ENCODE peak calls at places on chromosome 1, in six cellular contexts. One of them, this sample, is unnamed.

GRCh38 chr1:82386365-82387069 is 585.8 kb downstream of the ADGRL2 start:
- DNase-seq in activated CD4-positive, alpha-beta T cell treated with anti-CD3 and anti-CD28 coated beads, Interleukin-2, amount 50 U/mL, for 4 hours: no peak
- DNase-seq in effector CD4-positive, alpha-beta T cell: no peak
- DNase-seq in CD8-positive, alpha-beta T cell: no peak
- DNase-seq in stimulated activated CD4-positive, alpha-beta T cell treated with anti-CD3 and anti-CD28 coated beads, Interleukin-2, amount 100 ng/mL, for 24 hours: no peak
- DNase-seq in adrenal gland: no peak
- DNase-seq in this sample: no peak

GRCh38 chr1:44817771-44818495 is 9.6 kb downstream of the BTBD19 start:
- DNase-seq in CD8-positive, alpha-beta T cell: no peak
- DNase-seq in adrenal gland: no peak
- DNase-seq in activated CD4-positive, alpha-beta T cell treated with anti-CD3 and anti-CD28 coated beads, Interleukin-2, amount 50 U/mL, for 4 hours: no peak
- DNase-seq in stimulated activated CD4-positive, alpha-beta T cell treated with anti-CD3 and anti-CD28 coated beads, Interleukin-2, amount 100 ng/mL, for 24 hours: no peak
- DNase-seq in effector CD4-positive, alpha-beta T cell: no peak
- DNase-seq in this sample: no peak

GRCh38 chr1:172602706-172603105 is 56.2 kb upstream of the FASLG start:
- DNase-seq in CD8-positive, alpha-beta T cell: no peak
- DNase-seq in adrenal gland: no peak
- DNase-seq in effector CD4-positive, alpha-beta T cell: no peak
- DNase-seq in activated CD4-positive, alpha-beta T cell treated with anti-CD3 and anti-CD28 coated beads, Interleukin-2, amount 50 U/mL, for 4 hours: no peak
- DNase-seq in stimulated activated CD4-positive, alpha-beta T cell treated with anti-CD3 and anti-CD28 coated beads, Interleukin-2, amount 100 ng/mL, for 24 hours: no peak
- DNase-seq in this sample: no peak

GRCh38 chr1:5769146-5769545 is 223.1 kb downstream of the NPHP4 start:
- DNase-seq in CD8-positive, alpha-beta T cell: no peak
- DNase-seq in stimulated activated CD4-positive, alpha-beta T cell treated with anti-CD3 and anti-CD28 coated beads, Interleukin-2, amount 100 ng/mL, for 24 hours: no peak
- DNase-seq in effector CD4-positive, alpha-beta T cell: no peak
- DNase-seq in adrenal gland: peak; percentile 39
- DNase-seq in activated CD4-positive, alpha-beta T cell treated with anti-CD3 and anti-CD28 coated beads, Interleukin-2, amount 50 U/mL, for 4 hours: no peak
- DNase-seq in this sample: no peak

GRCh38 chr1:197985340-197985739 is 68.2 kb downstream of the LHX9 start:
- DNase-seq in effector CD4-positive, alpha-beta T cell: no peak
- DNase-seq in activated CD4-positive, alpha-beta T cell treated with anti-CD3 and anti-CD28 coated beads, Interleukin-2, amount 50 U/mL, for 4 hours: no peak
- DNase-seq in stimulated activated CD4-positive, alpha-beta T cell treated with anti-CD3 and anti-CD28 coated beads, Interleukin-2, amount 100 ng/mL, for 24 hours: no peak
- DNase-seq in CD8-positive, alpha-beta T cell: no peak
- DNase-seq in adrenal gland: no peak
- DNase-seq in this sample: no peak

GRCh38 chr1:164184273-164184672 is 374.7 kb upstream of the PBX1 start:
- DNase-seq in CD8-positive, alpha-beta T cell: no peak
- DNase-seq in adrenal gland: no peak
- DNase-seq in activated CD4-positive, alpha-beta T cell treated with anti-CD3 and anti-CD28 coated beads, Interleukin-2, amount 50 U/mL, for 4 hours: no peak
- DNase-seq in stimulated activated CD4-positive, alpha-beta T cell treated with anti-CD3 and anti-CD28 coated beads, Interleukin-2, amount 100 ng/mL, for 24 hours: no peak
- DNase-seq in effector CD4-positive, alpha-beta T cell: no peak
- DNase-seq in this sample: no peak

GRCh38 chr1:30478799-30479198 is 244.6 kb downstream of the MATN1 start:
- DNase-seq in activated CD4-positive, alpha-beta T cell treated with anti-CD3 and anti-CD28 coated beads, Interleukin-2, amount 50 U/mL, for 4 hours: no peak
- DNase-seq in adrenal gland: no peak
- DNase-seq in stimulated activated CD4-positive, alpha-beta T cell treated with anti-CD3 and anti-CD28 coated beads, Interleukin-2, amount 100 ng/mL, for 24 hours: no peak
- DNase-seq in effector CD4-positive, alpha-beta T cell: no peak
- DNase-seq in CD8-positive, alpha-beta T cell: no peak
- DNase-seq in this sample: no peak

GRCh38 chr1:101295212-101295611 is 58.4 kb downstream of the S1PR1 start:
- DNase-seq in adrenal gland: no peak
- DNase-seq in CD8-positive, alpha-beta T cell: no peak
- DNase-seq in stimulated activated CD4-positive, alpha-beta T cell treated with anti-CD3 and anti-CD28 coated beads, Interleukin-2, amount 100 ng/mL, for 24 hours: no peak
- DNase-seq in activated CD4-positive, alpha-beta T cell treated with anti-CD3 and anti-CD28 coated beads, Interleukin-2, amount 50 U/mL, for 4 hours: no peak
- DNase-seq in effector CD4-positive, alpha-beta T cell: no peak
- DNase-seq in this sample: no peak

GRCh38 chr1:87330201-87330953 is 1.7 kb downstream of the LMO4 start:
- DNase-seq in CD8-positive, alpha-beta T cell: no peak
- DNase-seq in activated CD4-positive, alpha-beta T cell treated with anti-CD3 and anti-CD28 coated beads, Interleukin-2, amount 50 U/mL, for 4 hours: no peak
- DNase-seq in adrenal gland: peak; percentile 16
- DNase-seq in effector CD4-positive, alpha-beta T cell: no peak
- DNase-seq in stimulated activated CD4-positive, alpha-beta T cell treated with anti-CD3 and anti-CD28 coated beads, Interleukin-2, amount 100 ng/mL, for 24 hours: peak; percentile 2
- DNase-seq in this sample: no peak

GRCh38 chr1:111738436-111739221 is 566 bp downstream of the INKA2 start:
- DNase-seq in activated CD4-positive, alpha-beta T cell treated with anti-CD3 and anti-CD28 coated beads, Interleukin-2, amount 50 U/mL, for 4 hours: peak; percentile 27
- DNase-seq in stimulated activated CD4-positive, alpha-beta T cell treated with anti-CD3 and anti-CD28 coated beads, Interleukin-2, amount 100 ng/mL, for 24 hours: peak; percentile 46
- DNase-seq in effector CD4-positive, alpha-beta T cell: peak; percentile 34
- DNase-seq in CD8-positive, alpha-beta T cell: peak; percentile 7
- DNase-seq in adrenal gland: peak; percentile 51
- DNase-seq in this sample: peak; percentile 33

GRCh38 chr1:16111771-16112557 is 38.5 kb upstream of the FAM131C start:
- DNase-seq in effector CD4-positive, alpha-beta T cell: no peak
- DNase-seq in adrenal gland: no peak
- DNase-seq in CD8-positive, alpha-beta T cell: no peak
- DNase-seq in stimulated activated CD4-positive, alpha-beta T cell treated with anti-CD3 and anti-CD28 coated beads, Interleukin-2, amount 100 ng/mL, for 24 hours: no peak
- DNase-seq in activated CD4-positive, alpha-beta T cell treated with anti-CD3 and anti-CD28 coated beads, Interleukin-2, amount 50 U/mL, for 4 hours: no peak
- DNase-seq in this sample: no peak

GRCh38 chr1:25472494-25472893 is 41.8 kb downstream of the MACO1 start:
- DNase-seq in adrenal gland: no peak
- DNase-seq in activated CD4-positive, alpha-beta T cell treated with anti-CD3 and anti-CD28 coated beads, Interleukin-2, amount 50 U/mL, for 4 hours: no peak
- DNase-seq in stimulated activated CD4-positive, alpha-beta T cell treated with anti-CD3 and anti-CD28 coated beads, Interleukin-2, amount 100 ng/mL, for 24 hours: peak; percentile 13
- DNase-seq in CD8-positive, alpha-beta T cell: no peak
- DNase-seq in effector CD4-positive, alpha-beta T cell: no peak
- DNase-seq in this sample: no peak

GRCh38 chr1:201714542-201715276 is 114.2 kb upstream of the IPO9 start:
- DNase-seq in adrenal gland: peak; percentile 88
- DNase-seq in CD8-positive, alpha-beta T cell: no peak
- DNase-seq in stimulated activated CD4-positive, alpha-beta T cell treated with anti-CD3 and anti-CD28 coated beads, Interleukin-2, amount 100 ng/mL, for 24 hours: no peak
- DNase-seq in activated CD4-positive, alpha-beta T cell treated with anti-CD3 and anti-CD28 coated beads, Interleukin-2, amount 50 U/mL, for 4 hours: no peak
- DNase-seq in effector CD4-positive, alpha-beta T cell: no peak
- DNase-seq in this sample: no peak

GRCh38 chr1:197910120-197911110 is 6.8 kb upstream of the LHX9 start:
- DNase-seq in CD8-positive, alpha-beta T cell: no peak
- DNase-seq in adrenal gland: no peak
- DNase-seq in activated CD4-positive, alpha-beta T cell treated with anti-CD3 and anti-CD28 coated beads, Interleukin-2, amount 50 U/mL, for 4 hours: no peak
- DNase-seq in effector CD4-positive, alpha-beta T cell: no peak
- DNase-seq in stimulated activated CD4-positive, alpha-beta T cell treated with anti-CD3 and anti-CD28 coated beads, Interleukin-2, amount 100 ng/mL, for 24 hours: no peak
- DNase-seq in this sample: no peak

GRCh38 chr1:160567858-160568682 is 11.2 kb downstream of the CD84 start:
- DNase-seq in CD8-positive, alpha-beta T cell: peak; percentile 65
- DNase-seq in stimulated activated CD4-positive, alpha-beta T cell treated with anti-CD3 and anti-CD28 coated beads, Interleukin-2, amount 100 ng/mL, for 24 hours: peak; percentile 62
- DNase-seq in activated CD4-positive, alpha-beta T cell treated with anti-CD3 and anti-CD28 coated beads, Interleukin-2, amount 50 U/mL, for 4 hours: peak; percentile 73
- DNase-seq in effector CD4-positive, alpha-beta T cell: peak; percentile 58
- DNase-seq in adrenal gland: no peak
- DNase-seq in this sample: peak; percentile 24

GRCh38 chr1:36151845-36152203 is 2.5 kb upstream of the TRAPPC3 start:
- DNase-seq in activated CD4-positive, alpha-beta T cell treated with anti-CD3 and anti-CD28 coated beads, Interleukin-2, amount 50 U/mL, for 4 hours: peak; percentile 39
- DNase-seq in stimulated activated CD4-positive, alpha-beta T cell treated with anti-CD3 and anti-CD28 coated beads, Interleukin-2, amount 100 ng/mL, for 24 hours: peak; percentile 55
- DNase-seq in CD8-positive, alpha-beta T cell: peak; percentile 45
- DNase-seq in effector CD4-positive, alpha-beta T cell: peak; percentile 54
- DNase-seq in adrenal gland: no peak
- DNase-seq in this sample: peak; percentile 56

GRCh38 chr1:180027949-180028445 is 73.4 kb downstream of the CEP350 start:
- DNase-seq in adrenal gland: no peak
- DNase-seq in activated CD4-positive, alpha-beta T cell treated with anti-CD3 and anti-CD28 coated beads, Interleukin-2, amount 50 U/mL, for 4 hours: no peak
- DNase-seq in effector CD4-positive, alpha-beta T cell: no peak
- DNase-seq in stimulated activated CD4-positive, alpha-beta T cell treated with anti-CD3 and anti-CD28 coated beads, Interleukin-2, amount 100 ng/mL, for 24 hours: no peak
- DNase-seq in CD8-positive, alpha-beta T cell: no peak
- DNase-seq in this sample: no peak

GRCh38 chr1:164958995-164959788 is 397.3 kb downstream of the LMX1A start:
- DNase-seq in CD8-positive, alpha-beta T cell: no peak
- DNase-seq in adrenal gland: no peak
- DNase-seq in activated CD4-positive, alpha-beta T cell treated with anti-CD3 and anti-CD28 coated beads, Interleukin-2, amount 50 U/mL, for 4 hours: no peak
- DNase-seq in effector CD4-positive, alpha-beta T cell: no peak
- DNase-seq in stimulated activated CD4-positive, alpha-beta T cell treated with anti-CD3 and anti-CD28 coated beads, Interleukin-2, amount 100 ng/mL, for 24 hours: no peak
- DNase-seq in this sample: no peak

GRCh38 chr1:22143065-22143514 is at the start of gene WNT4:
- DNase-seq in stimulated activated CD4-positive, alpha-beta T cell treated with anti-CD3 and anti-CD28 coated beads, Interleukin-2, amount 100 ng/mL, for 24 hours: peak; percentile 43
- DNase-seq in effector CD4-positive, alpha-beta T cell: no peak
- DNase-seq in adrenal gland: peak; percentile 62
- DNase-seq in CD8-positive, alpha-beta T cell: peak; percentile 4
- DNase-seq in activated CD4-positive, alpha-beta T cell treated with anti-CD3 and anti-CD28 coated beads, Interleukin-2, amount 50 U/mL, for 4 hours: peak; percentile 10
- DNase-seq in this sample: peak; percentile 5

GRCh38 chr1:195899762-195900352 is 708.4 kb downstream of the KCNT2 start:
- DNase-seq in effector CD4-positive, alpha-beta T cell: no peak
- DNase-seq in adrenal gland: no peak
- DNase-seq in stimulated activated CD4-positive, alpha-beta T cell treated with anti-CD3 and anti-CD28 coated beads, Interleukin-2, amount 100 ng/mL, for 24 hours: no peak
- DNase-seq in CD8-positive, alpha-beta T cell: no peak
- DNase-seq in activated CD4-positive, alpha-beta T cell treated with anti-CD3 and anti-CD28 coated beads, Interleukin-2, amount 50 U/mL, for 4 hours: no peak
- DNase-seq in this sample: no peak

GRCh38 chr1:100552031-100552430 is 14.1 kb downstream of the GPR88 start:
- DNase-seq in stimulated activated CD4-positive, alpha-beta T cell treated with anti-CD3 and anti-CD28 coated beads, Interleukin-2, amount 100 ng/mL, for 24 hours: no peak
- DNase-seq in CD8-positive, alpha-beta T cell: no peak
- DNase-seq in activated CD4-positive, alpha-beta T cell treated with anti-CD3 and anti-CD28 coated beads, Interleukin-2, amount 50 U/mL, for 4 hours: no peak
- DNase-seq in adrenal gland: no peak
- DNase-seq in effector CD4-positive, alpha-beta T cell: no peak
- DNase-seq in this sample: no peak

GRCh38 chr1:12078938-12079861 is 16.1 kb downstream of the TNFRSF8 start:
- DNase-seq in stimulated activated CD4-positive, alpha-beta T cell treated with anti-CD3 and anti-CD28 coated beads, Interleukin-2, amount 100 ng/mL, for 24 hours: peak; percentile 63
- DNase-seq in effector CD4-positive, alpha-beta T cell: no peak
- DNase-seq in activated CD4-positive, alpha-beta T cell treated with anti-CD3 and anti-CD28 coated beads, Interleukin-2, amount 50 U/mL, for 4 hours: no peak
- DNase-seq in CD8-positive, alpha-beta T cell: no peak
- DNase-seq in adrenal gland: peak; percentile 45
- DNase-seq in this sample: no peak

GRCh38 chr1:112992780-112993179 is 36.8 kb upstream of the SLC16A1 start:
- DNase-seq in activated CD4-positive, alpha-beta T cell treated with anti-CD3 and anti-CD28 coated beads, Interleukin-2, amount 50 U/mL, for 4 hours: no peak
- DNase-seq in stimulated activated CD4-positive, alpha-beta T cell treated with anti-CD3 and anti-CD28 coated beads, Interleukin-2, amount 100 ng/mL, for 24 hours: no peak
- DNase-seq in adrenal gland: no peak
- DNase-seq in CD8-positive, alpha-beta T cell: no peak
- DNase-seq in effector CD4-positive, alpha-beta T cell: no peak
- DNase-seq in this sample: no peak

GRCh38 chr1:246784621-246785535 is 60.7 kb downstream of the SCCPDH start:
- DNase-seq in adrenal gland: no peak
- DNase-seq in stimulated activated CD4-positive, alpha-beta T cell treated with anti-CD3 and anti-CD28 coated beads, Interleukin-2, amount 100 ng/mL, for 24 hours: no peak
- DNase-seq in effector CD4-positive, alpha-beta T cell: no peak
- DNase-seq in activated CD4-positive, alpha-beta T cell treated with anti-CD3 and anti-CD28 coated beads, Interleukin-2, amount 50 U/mL, for 4 hours: no peak
- DNase-seq in CD8-positive, alpha-beta T cell: peak; percentile 4
- DNase-seq in this sample: no peak

GRCh38 chr1:96979287-96979686 is 257.7 kb downstream of the PTBP2 start:
- DNase-seq in stimulated activated CD4-positive, alpha-beta T cell treated with anti-CD3 and anti-CD28 coated beads, Interleukin-2, amount 100 ng/mL, for 24 hours: no peak
- DNase-seq in effector CD4-positive, alpha-beta T cell: no peak
- DNase-seq in CD8-positive, alpha-beta T cell: no peak
- DNase-seq in activated CD4-positive, alpha-beta T cell treated with anti-CD3 and anti-CD28 coated beads, Interleukin-2, amount 50 U/mL, for 4 hours: no peak
- DNase-seq in adrenal gland: no peak
- DNase-seq in this sample: no peak